ENCODE peak calls at places on chromosome 1, in six cellular contexts. One of them, this sample, is unnamed.

GRCh38 chr1:151813271-151813977 is 8.2 kb upstream of the LINGO4 start:
- DNase-seq in naive thymus-derived CD4-positive, alpha-beta T cell: no peak
- DNase-seq in brain microvascular endothelial cell: no peak
- DNase-seq in uterus: no peak
- DNase-seq in heart left ventricle: no peak
- DNase-seq in tibial artery: no peak
- DNase-seq in this sample: no peak

GRCh38 chr1:226688852-226689251 is 50.2 kb downstream of the ITPKB start:
- DNase-seq in naive thymus-derived CD4-positive, alpha-beta T cell: no peak
- DNase-seq in brain microvascular endothelial cell: no peak
- DNase-seq in uterus: no peak
- DNase-seq in heart left ventricle: no peak
- DNase-seq in tibial artery: no peak
- DNase-seq in this sample: no peak

GRCh38 chr1:198754670-198755069 is 115.8 kb downstream of the PTPRC start:
- DNase-seq in naive thymus-derived CD4-positive, alpha-beta T cell: no peak
- DNase-seq in brain microvascular endothelial cell: no peak
- DNase-seq in uterus: no peak
- DNase-seq in heart left ventricle: no peak
- DNase-seq in tibial artery: no peak
- DNase-seq in this sample: no peak

GRCh38 chr1:226677121-226678020 is 61.7 kb downstream of the ITPKB start:
- DNase-seq in naive thymus-derived CD4-positive, alpha-beta T cell: peak; percentile 81
- DNase-seq in brain microvascular endothelial cell: peak; percentile 43
- DNase-seq in uterus: peak; percentile 86
- DNase-seq in heart left ventricle: peak; percentile 85
- DNase-seq in tibial artery: peak; percentile 89
- DNase-seq in this sample: peak; percentile 43

GRCh38 chr1:209884665-209885117 is 53.3 kb upstream of the SYT14 start:
- DNase-seq in naive thymus-derived CD4-positive, alpha-beta T cell: no peak
- DNase-seq in brain microvascular endothelial cell: peak; percentile 100
- DNase-seq in uterus: peak; percentile 59
- DNase-seq in heart left ventricle: peak; percentile 42
- DNase-seq in tibial artery: peak; percentile 79
- DNase-seq in this sample: no peak

GRCh38 chr1:65002508-65003315 is 36.4 kb upstream of the JAK1 start:
- DNase-seq in naive thymus-derived CD4-positive, alpha-beta T cell: peak; percentile 65
- DNase-seq in brain microvascular endothelial cell: peak; percentile 77
- DNase-seq in uterus: peak; percentile 96
- DNase-seq in heart left ventricle: peak; percentile 89
- DNase-seq in tibial artery: peak; percentile 95
- DNase-seq in this sample: peak; percentile 21

GRCh38 chr1:60255565-60255964 is 182.0 kb upstream of the C1orf87 start:
- DNase-seq in naive thymus-derived CD4-positive, alpha-beta T cell: no peak
- DNase-seq in brain microvascular endothelial cell: peak; percentile 23
- DNase-seq in uterus: no peak
- DNase-seq in heart left ventricle: no peak
- DNase-seq in tibial artery: no peak
- DNase-seq in this sample: no peak

GRCh38 chr1:205229399-205229861 is 1.7 kb downstream of the TMCC2 start:
- DNase-seq in naive thymus-derived CD4-positive, alpha-beta T cell: peak; percentile 69
- DNase-seq in brain microvascular endothelial cell: no peak
- DNase-seq in uterus: peak; percentile 55
- DNase-seq in heart left ventricle: peak; percentile 56
- DNase-seq in tibial artery: peak; percentile 51
- DNase-seq in this sample: no peak

GRCh38 chr1:234535763-234536515 is 57.0 kb upstream of the TARBP1 start:
- DNase-seq in naive thymus-derived CD4-positive, alpha-beta T cell: no peak
- DNase-seq in brain microvascular endothelial cell: peak; percentile 85
- DNase-seq in uterus: peak; percentile 65
- DNase-seq in heart left ventricle: peak; percentile 81
- DNase-seq in tibial artery: peak; percentile 84
- DNase-seq in this sample: no peak

GRCh38 chr1:243718893-243719292 is 131.2 kb downstream of the AKT3 start:
- DNase-seq in naive thymus-derived CD4-positive, alpha-beta T cell: no peak
- DNase-seq in brain microvascular endothelial cell: no peak
- DNase-seq in uterus: no peak
- DNase-seq in heart left ventricle: no peak
- DNase-seq in tibial artery: no peak
- DNase-seq in this sample: no peak

GRCh38 chr1:21278898-21279819 is 11.1 kb downstream of the ECE1 start:
- DNase-seq in naive thymus-derived CD4-positive, alpha-beta T cell: no peak
- DNase-seq in brain microvascular endothelial cell: no peak
- DNase-seq in uterus: no peak
- DNase-seq in heart left ventricle: no peak
- DNase-seq in tibial artery: no peak
- DNase-seq in this sample: no peak

GRCh38 chr1:4256351-4256750 is 356.3 kb upstream of the C1orf174 start:
- DNase-seq in naive thymus-derived CD4-positive, alpha-beta T cell: no peak
- DNase-seq in brain microvascular endothelial cell: no peak
- DNase-seq in uterus: no peak
- DNase-seq in heart left ventricle: no peak
- DNase-seq in tibial artery: no peak
- DNase-seq in this sample: no peak

GRCh38 chr1:4265836-4266235 is 365.8 kb upstream of the C1orf174 start:
- DNase-seq in naive thymus-derived CD4-positive, alpha-beta T cell: no peak
- DNase-seq in brain microvascular endothelial cell: no peak
- DNase-seq in uterus: no peak
- DNase-seq in heart left ventricle: no peak
- DNase-seq in tibial artery: no peak
- DNase-seq in this sample: no peak

GRCh38 chr1:4263699-4264098 is 363.6 kb upstream of the C1orf174 start:
- DNase-seq in naive thymus-derived CD4-positive, alpha-beta T cell: no peak
- DNase-seq in brain microvascular endothelial cell: no peak
- DNase-seq in uterus: no peak
- DNase-seq in heart left ventricle: no peak
- DNase-seq in tibial artery: no peak
- DNase-seq in this sample: no peak

GRCh38 chr1:4262665-4263064 is 362.6 kb upstream of the C1orf174 start:
- DNase-seq in naive thymus-derived CD4-positive, alpha-beta T cell: no peak
- DNase-seq in brain microvascular endothelial cell: no peak
- DNase-seq in uterus: no peak
- DNase-seq in heart left ventricle: no peak
- DNase-seq in tibial artery: no peak
- DNase-seq in this sample: no peak

DNA sequence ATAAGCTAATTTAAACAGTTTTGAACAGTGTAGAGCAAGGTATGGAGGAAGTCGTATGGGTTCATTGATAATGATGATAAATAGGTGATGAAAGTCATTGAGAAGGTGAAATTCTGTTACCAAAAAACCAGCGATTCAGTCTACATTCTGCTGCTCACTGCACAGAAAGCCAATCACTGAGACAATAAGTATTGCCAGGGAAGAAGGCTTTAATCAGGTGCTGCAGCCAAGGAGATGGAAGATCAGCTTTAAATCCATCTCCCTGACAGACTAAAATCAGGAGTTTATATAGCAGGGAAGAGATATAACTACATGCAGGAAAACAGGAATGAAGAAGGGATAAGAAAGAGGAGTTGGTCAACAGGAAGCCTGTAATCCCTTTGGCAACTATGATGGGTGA is 361.3 kb upstream of the C1orf174 start:
- DNase-seq in naive thymus-derived CD4-positive, alpha-beta T cell: no peak
- DNase-seq in brain microvascular endothelial cell: no peak
- DNase-seq in uterus: no peak
- DNase-seq in heart left ventricle: no peak
- DNase-seq in tibial artery: no peak
- DNase-seq in this sample: no peak
- H3K27ac ChIP-seq in naive thymus-derived CD4-positive, alpha-beta T cell: no peak overlapping the region
- H3K27ac ChIP-seq in brain microvascular endothelial cell: no peak overlapping the region
- H3K27ac ChIP-seq in uterus: no peak overlapping the region
- H3K27ac ChIP-seq in heart left ventricle: no peak overlapping the region
- H3K27ac ChIP-seq in tibial artery: no peak overlapping the region
- H3K27ac ChIP-seq in this sample: no peak overlapping the region

GRCh38 chr1:10674222-10674621 is 122.2 kb downstream of the CASZ1 start:
- DNase-seq in naive thymus-derived CD4-positive, alpha-beta T cell: no peak
- DNase-seq in brain microvascular endothelial cell: no peak
- DNase-seq in uterus: no peak
- DNase-seq in heart left ventricle: no peak
- DNase-seq in tibial artery: no peak
- DNase-seq in this sample: no peak
- H3K27ac ChIP-seq in naive thymus-derived CD4-positive, alpha-beta T cell: no peak overlapping the region
- H3K27ac ChIP-seq in brain microvascular endothelial cell: no peak overlapping the region
- H3K27ac ChIP-seq in uterus: peak overlapping the region; percentile 59
- H3K27ac ChIP-seq in heart left ventricle: peak overlapping the region; percentile 78
- H3K27ac ChIP-seq in tibial artery: peak overlapping the region; percentile 78
- H3K27ac ChIP-seq in this sample: no peak overlapping the region

GRCh38 chr1:12173631-12174121 is 6.9 kb downstream of the TNFRSF1B start:
- DNase-seq in naive thymus-derived CD4-positive, alpha-beta T cell: peak; percentile 93
- DNase-seq in brain microvascular endothelial cell: no peak
- DNase-seq in uterus: no peak
- DNase-seq in heart left ventricle: peak; percentile 67
- DNase-seq in tibial artery: no peak
- DNase-seq in this sample: no peak
- H3K27ac ChIP-seq in naive thymus-derived CD4-positive, alpha-beta T cell: peak overlapping the region; percentile 92
- H3K27ac ChIP-seq in brain microvascular endothelial cell: no peak overlapping the region
- H3K27ac ChIP-seq in uterus: peak overlapping the region; percentile 51
- H3K27ac ChIP-seq in heart left ventricle: peak overlapping the region; percentile 76
- H3K27ac ChIP-seq in tibial artery: no peak overlapping the region
- H3K27ac ChIP-seq in this sample: peak overlapping the region; percentile 63

GRCh38 chr1:5572794-5573193 is 419.4 kb downstream of the NPHP4 start:
- DNase-seq in naive thymus-derived CD4-positive, alpha-beta T cell: no peak
- DNase-seq in brain microvascular endothelial cell: no peak
- DNase-seq in uterus: no peak
- DNase-seq in heart left ventricle: no peak
- DNase-seq in tibial artery: no peak
- DNase-seq in this sample: no peak

GRCh38 chr1:5571861-5572401 is 420.3 kb downstream of the NPHP4 start:
- DNase-seq in naive thymus-derived CD4-positive, alpha-beta T cell: no peak
- DNase-seq in brain microvascular endothelial cell: no peak
- DNase-seq in uterus: no peak
- DNase-seq in heart left ventricle: no peak
- DNase-seq in tibial artery: no peak
- DNase-seq in this sample: no peak

GRCh38 chr1:5576111-5577065 is 415.8 kb downstream of the NPHP4 start:
- DNase-seq in naive thymus-derived CD4-positive, alpha-beta T cell: no peak
- DNase-seq in brain microvascular endothelial cell: no peak
- DNase-seq in uterus: no peak
- DNase-seq in heart left ventricle: no peak
- DNase-seq in tibial artery: no peak
- DNase-seq in this sample: no peak

GRCh38 chr1:5575396-5576110 is 416.7 kb downstream of the NPHP4 start:
- DNase-seq in naive thymus-derived CD4-positive, alpha-beta T cell: no peak
- DNase-seq in brain microvascular endothelial cell: no peak
- DNase-seq in uterus: no peak
- DNase-seq in heart left ventricle: no peak
- DNase-seq in tibial artery: no peak
- DNase-seq in this sample: no peak

GRCh38 chr1:5574641-5575040 is 417.6 kb downstream of the NPHP4 start:
- DNase-seq in naive thymus-derived CD4-positive, alpha-beta T cell: no peak
- DNase-seq in brain microvascular endothelial cell: no peak
- DNase-seq in uterus: no peak
- DNase-seq in heart left ventricle: no peak
- DNase-seq in tibial artery: no peak
- DNase-seq in this sample: no peak
- H3K27ac ChIP-seq in naive thymus-derived CD4-positive, alpha-beta T cell: no peak overlapping the region
- H3K27ac ChIP-seq in brain microvascular endothelial cell: no peak overlapping the region
- H3K27ac ChIP-seq in uterus: no peak overlapping the region
- H3K27ac ChIP-seq in heart left ventricle: no peak overlapping the region
- H3K27ac ChIP-seq in tibial artery: no peak overlapping the region
- H3K27ac ChIP-seq in this sample: no peak overlapping the region

This sample was measured in esophagus squamous epithelium.